ENCODE peak calls at places on chromosomes 2 and 18, in six cellular contexts. One of them, this sample, is unnamed.
A peak's percentile ranks its signal among the peaks of the same experiment; 100 is the strongest.

GRCh38 chr18:74654637-74655036 is 57.0 kb downstream of the ZNF407 start:
- DNase-seq in dorsolateral prefrontal cortex: no peak
- DNase-seq in GM23338: no peak
- DNase-seq in Calu3: no peak
- DNase-seq in heart right ventricle: no peak
- DNase-seq in CD4-positive, alpha-beta T cell: no peak
- DNase-seq in this sample: no peak

GRCh38 chr2:2273421-2273820 is 57.7 kb downstream of the MYT1L start:
- DNase-seq in dorsolateral prefrontal cortex: no peak
- DNase-seq in GM23338: no peak
- DNase-seq in Calu3: no peak
- DNase-seq in heart right ventricle: no peak
- DNase-seq in CD4-positive, alpha-beta T cell: no peak
- DNase-seq in this sample: no peak

GRCh38 chr2:138132108-138132507 is 167.8 kb downstream of the HNMT start:
- DNase-seq in dorsolateral prefrontal cortex: no peak
- DNase-seq in GM23338: no peak
- DNase-seq in Calu3: no peak
- DNase-seq in heart right ventricle: no peak
- DNase-seq in CD4-positive, alpha-beta T cell: no peak
- DNase-seq in this sample: no peak

GRCh38 chr2:9648821-9649220 is 18.0 kb upstream of the YWHAQ start:
- DNase-seq in dorsolateral prefrontal cortex: no peak
- DNase-seq in GM23338: no peak
- DNase-seq in Calu3: no peak
- DNase-seq in heart right ventricle: no peak
- DNase-seq in CD4-positive, alpha-beta T cell: no peak
- DNase-seq in this sample: no peak

GRCh38 chr2:217987391-217987790 is 15.4 kb downstream of the TNS1 start:
- DNase-seq in dorsolateral prefrontal cortex: no peak
- DNase-seq in GM23338: no peak
- DNase-seq in Calu3: no peak
- DNase-seq in heart right ventricle: no peak
- DNase-seq in CD4-positive, alpha-beta T cell: no peak
- DNase-seq in this sample: peak; percentile 30

GRCh38 chr2:219001577-219002394 is 8.6 kb upstream of the CRYBA2 start:
- DNase-seq in dorsolateral prefrontal cortex: no peak
- DNase-seq in GM23338: peak; percentile 66
- DNase-seq in Calu3: peak; percentile 59
- DNase-seq in heart right ventricle: no peak
- DNase-seq in CD4-positive, alpha-beta T cell: no peak
- DNase-seq in this sample: no peak

GRCh38 chr2:8855019-8855418 is 17.6 kb upstream of the KIDINS220 start:
- DNase-seq in dorsolateral prefrontal cortex: no peak
- DNase-seq in GM23338: peak; percentile 44
- DNase-seq in Calu3: no peak
- DNase-seq in heart right ventricle: no peak
- DNase-seq in CD4-positive, alpha-beta T cell: no peak
- DNase-seq in this sample: no peak

GRCh38 chr2:50116096-50116495 is 915.8 kb downstream of the NRXN1 start:
- DNase-seq in dorsolateral prefrontal cortex: no peak
- DNase-seq in GM23338: no peak
- DNase-seq in Calu3: no peak
- DNase-seq in heart right ventricle: no peak
- DNase-seq in CD4-positive, alpha-beta T cell: no peak
- DNase-seq in this sample: no peak

GRCh38 chr2:212672186-212672585 is 133.6 kb upstream of the ERBB4 start:
- DNase-seq in dorsolateral prefrontal cortex: no peak
- DNase-seq in GM23338: no peak
- DNase-seq in Calu3: no peak
- DNase-seq in heart right ventricle: no peak
- DNase-seq in CD4-positive, alpha-beta T cell: no peak
- DNase-seq in this sample: no peak

GRCh38 chr2:176170606-176171005 is 13.5 kb downstream of the HOXD3 start:
- DNase-seq in dorsolateral prefrontal cortex: no peak
- DNase-seq in GM23338: peak; percentile 15
- DNase-seq in Calu3: no peak
- DNase-seq in heart right ventricle: no peak
- DNase-seq in CD4-positive, alpha-beta T cell: no peak
- DNase-seq in this sample: no peak

GRCh38 chr18:67731853-67732252 is 215.3 kb upstream of the DSEL start:
- DNase-seq in dorsolateral prefrontal cortex: no peak
- DNase-seq in GM23338: no peak
- DNase-seq in Calu3: no peak
- DNase-seq in heart right ventricle: no peak
- DNase-seq in CD4-positive, alpha-beta T cell: no peak
- DNase-seq in this sample: no peak

GRCh38 chr2:231028890-231029289 is 8.4 kb upstream of the C2orf72 start:
- DNase-seq in dorsolateral prefrontal cortex: no peak
- DNase-seq in GM23338: no peak
- DNase-seq in Calu3: no peak
- DNase-seq in heart right ventricle: no peak
- DNase-seq in CD4-positive, alpha-beta T cell: no peak
- DNase-seq in this sample: no peak

GRCh38 chr2:157875720-157876065 is 437 bp downstream of the ACVR1 start:
- DNase-seq in dorsolateral prefrontal cortex: no peak
- DNase-seq in GM23338: peak; percentile 63
- DNase-seq in Calu3: peak; percentile 71
- DNase-seq in heart right ventricle: peak; percentile 47
- DNase-seq in CD4-positive, alpha-beta T cell: peak; percentile 65
- DNase-seq in this sample: no peak

GRCh38 chr2:29281585-29281984 is 166.4 kb downstream of the CLIP4 start:
- DNase-seq in dorsolateral prefrontal cortex: peak; percentile 85
- DNase-seq in GM23338: no peak
- DNase-seq in Calu3: peak; percentile 55
- DNase-seq in heart right ventricle: peak; percentile 20
- DNase-seq in CD4-positive, alpha-beta T cell: no peak
- DNase-seq in this sample: no peak

GRCh38 chr2:218992196-218992595 is 1.0 kb downstream of the CRYBA2 start:
- DNase-seq in dorsolateral prefrontal cortex: no peak
- DNase-seq in GM23338: no peak
- DNase-seq in Calu3: no peak
- DNase-seq in heart right ventricle: no peak
- DNase-seq in CD4-positive, alpha-beta T cell: no peak
- DNase-seq in this sample: no peak

GRCh38 chr18:48974304-48975220 is 23.8 kb upstream of the SMAD7 start:
- DNase-seq in dorsolateral prefrontal cortex: no peak
- DNase-seq in GM23338: no peak
- DNase-seq in Calu3: no peak
- DNase-seq in heart right ventricle: peak; percentile 41
- DNase-seq in CD4-positive, alpha-beta T cell: no peak
- DNase-seq in this sample: no peak

GRCh38 chr18:27136208-27136535 is 48.9 kb downstream of the CHST9 start:
- DNase-seq in dorsolateral prefrontal cortex: no peak
- DNase-seq in GM23338: peak; percentile 76
- DNase-seq in Calu3: peak; percentile 86
- DNase-seq in heart right ventricle: no peak
- DNase-seq in CD4-positive, alpha-beta T cell: no peak
- DNase-seq in this sample: no peak

GRCh38 chr2:71531522-71532047 is 78.2 kb downstream of the DYSF start:
- DNase-seq in dorsolateral prefrontal cortex: no peak
- DNase-seq in GM23338: no peak
- DNase-seq in Calu3: peak; percentile 35
- DNase-seq in heart right ventricle: no peak
- DNase-seq in CD4-positive, alpha-beta T cell: no peak
- DNase-seq in this sample: no peak

DNA sequence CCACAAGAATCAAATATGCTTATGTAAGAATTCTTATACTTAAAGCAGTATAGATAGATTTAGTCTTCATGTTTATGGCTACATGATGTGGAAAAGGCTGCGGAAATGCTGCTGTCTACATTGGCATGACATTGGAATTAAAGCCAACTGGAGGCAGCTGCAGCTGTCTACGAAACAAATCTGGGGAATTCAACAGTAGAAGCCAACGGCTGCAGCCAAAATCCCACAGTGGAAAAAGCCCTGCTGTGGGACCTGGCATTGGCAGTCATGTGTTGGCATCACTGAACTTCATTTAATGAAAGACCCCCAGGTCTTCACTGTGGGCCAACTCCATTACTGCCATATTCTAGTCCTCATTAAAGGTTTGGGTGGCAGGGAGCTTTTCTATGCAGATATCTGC is 223.6 kb downstream of the SLC8A1 start:
- DNase-seq in dorsolateral prefrontal cortex: no peak
- DNase-seq in GM23338: no peak
- DNase-seq in Calu3: no peak
- DNase-seq in heart right ventricle: no peak
- DNase-seq in CD4-positive, alpha-beta T cell: no peak
- DNase-seq in this sample: no peak
- TF ChIP-seq CTCF in dorsolateral prefrontal cortex: no peak
- TF ChIP-seq CTCF in GM23338: no peak
- TF ChIP-seq CTCF in Calu3: no peak
- TF ChIP-seq CTCF in heart right ventricle: no peak
- TF ChIP-seq CTCF in CD4-positive, alpha-beta T cell: no peak
- TF ChIP-seq CTCF in this sample: no peak

GRCh38 chr2:192655916-192656315 is 461.2 kb upstream of the TMEFF2 start:
- DNase-seq in dorsolateral prefrontal cortex: no peak
- DNase-seq in GM23338: no peak
- DNase-seq in Calu3: no peak
- DNase-seq in heart right ventricle: no peak
- DNase-seq in CD4-positive, alpha-beta T cell: no peak
- DNase-seq in this sample: no peak
- TF ChIP-seq CTCF in dorsolateral prefrontal cortex: no peak
- TF ChIP-seq CTCF in GM23338: no peak
- TF ChIP-seq CTCF in Calu3: no peak
- TF ChIP-seq CTCF in heart right ventricle: no peak
- TF ChIP-seq CTCF in CD4-positive, alpha-beta T cell: no peak
- TF ChIP-seq CTCF in this sample: no peak

GRCh38 chr2:64654993-64655666 is 1.4 kb upstream of the SERTAD2 start:
- DNase-seq in dorsolateral prefrontal cortex: no peak
- DNase-seq in GM23338: no peak
- DNase-seq in Calu3: peak; percentile 20
- DNase-seq in heart right ventricle: no peak
- DNase-seq in CD4-positive, alpha-beta T cell: no peak
- DNase-seq in this sample: no peak
- TF ChIP-seq CTCF in dorsolateral prefrontal cortex: peak; percentile 20
- TF ChIP-seq CTCF in GM23338: no peak
- TF ChIP-seq CTCF in Calu3: no peak
- TF ChIP-seq CTCF in heart right ventricle: no peak
- TF ChIP-seq CTCF in CD4-positive, alpha-beta T cell: peak; percentile 20
- TF ChIP-seq CTCF in this sample: no peak

DNA sequence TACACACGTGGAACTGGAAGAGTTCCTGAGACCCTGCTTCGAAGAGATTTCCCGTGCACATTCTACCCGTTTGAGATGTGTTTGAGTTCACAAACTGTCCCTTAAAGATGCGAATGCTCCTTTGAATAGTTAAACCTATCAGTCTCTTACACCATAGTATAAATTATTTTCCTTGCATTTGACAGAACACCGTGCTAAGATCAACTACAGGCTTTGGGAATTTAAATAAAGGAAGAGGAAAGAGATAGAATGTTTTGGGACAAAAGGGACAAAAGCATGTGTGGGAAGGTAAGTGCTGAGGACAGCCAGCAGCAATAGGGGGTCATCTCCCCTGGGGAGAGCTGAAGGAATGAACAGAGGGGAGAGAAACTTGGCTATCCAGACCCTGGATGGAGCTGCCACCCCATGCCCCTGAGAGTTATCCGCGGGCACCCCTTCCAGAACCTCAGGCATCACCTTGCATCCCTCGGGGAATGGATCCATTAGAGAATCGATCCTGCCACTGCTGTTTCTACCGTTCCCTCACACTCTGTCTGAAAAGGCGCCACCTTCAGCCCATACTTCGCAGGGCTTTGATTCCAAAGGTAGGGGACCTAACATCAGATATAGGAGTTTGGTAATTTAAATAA is 890 bp upstream of the ADCY3 start:
- DNase-seq in dorsolateral prefrontal cortex: no peak
- DNase-seq in GM23338: peak; percentile 64
- DNase-seq in Calu3: peak; percentile 34
- DNase-seq in heart right ventricle: no peak
- DNase-seq in CD4-positive, alpha-beta T cell: no peak
- DNase-seq in this sample: no peak
- TF ChIP-seq CTCF in dorsolateral prefrontal cortex: no peak
- TF ChIP-seq CTCF in GM23338: peak; percentile 71
- TF ChIP-seq CTCF in Calu3: peak; percentile 22
- TF ChIP-seq CTCF in heart right ventricle: no peak
- TF ChIP-seq CTCF in CD4-positive, alpha-beta T cell: no peak
- TF ChIP-seq CTCF in this sample: no peak

GRCh38 chr2:169897834-169898233 is 70.6 kb downstream of the UBR3 start:
- DNase-seq in dorsolateral prefrontal cortex: no peak
- DNase-seq in GM23338: no peak
- DNase-seq in Calu3: no peak
- DNase-seq in heart right ventricle: no peak
- DNase-seq in CD4-positive, alpha-beta T cell: no peak
- DNase-seq in this sample: no peak

GRCh38 chr2:169892951-169893350 is 65.7 kb downstream of the UBR3 start:
- DNase-seq in dorsolateral prefrontal cortex: no peak
- DNase-seq in GM23338: no peak
- DNase-seq in Calu3: no peak
- DNase-seq in heart right ventricle: no peak
- DNase-seq in CD4-positive, alpha-beta T cell: no peak
- DNase-seq in this sample: no peak

GRCh38 chr2:169891593-169892298 is 64.5 kb downstream of the UBR3 start:
- DNase-seq in dorsolateral prefrontal cortex: no peak
- DNase-seq in GM23338: no peak
- DNase-seq in Calu3: no peak
- DNase-seq in heart right ventricle: no peak
- DNase-seq in CD4-positive, alpha-beta T cell: no peak
- DNase-seq in this sample: no peak

GRCh38 chr2:169900686-169901085 is 73.4 kb downstream of the UBR3 start:
- DNase-seq in dorsolateral prefrontal cortex: no peak
- DNase-seq in GM23338: no peak
- DNase-seq in Calu3: no peak
- DNase-seq in heart right ventricle: no peak
- DNase-seq in CD4-positive, alpha-beta T cell: no peak
- DNase-seq in this sample: no peak

DNA sequence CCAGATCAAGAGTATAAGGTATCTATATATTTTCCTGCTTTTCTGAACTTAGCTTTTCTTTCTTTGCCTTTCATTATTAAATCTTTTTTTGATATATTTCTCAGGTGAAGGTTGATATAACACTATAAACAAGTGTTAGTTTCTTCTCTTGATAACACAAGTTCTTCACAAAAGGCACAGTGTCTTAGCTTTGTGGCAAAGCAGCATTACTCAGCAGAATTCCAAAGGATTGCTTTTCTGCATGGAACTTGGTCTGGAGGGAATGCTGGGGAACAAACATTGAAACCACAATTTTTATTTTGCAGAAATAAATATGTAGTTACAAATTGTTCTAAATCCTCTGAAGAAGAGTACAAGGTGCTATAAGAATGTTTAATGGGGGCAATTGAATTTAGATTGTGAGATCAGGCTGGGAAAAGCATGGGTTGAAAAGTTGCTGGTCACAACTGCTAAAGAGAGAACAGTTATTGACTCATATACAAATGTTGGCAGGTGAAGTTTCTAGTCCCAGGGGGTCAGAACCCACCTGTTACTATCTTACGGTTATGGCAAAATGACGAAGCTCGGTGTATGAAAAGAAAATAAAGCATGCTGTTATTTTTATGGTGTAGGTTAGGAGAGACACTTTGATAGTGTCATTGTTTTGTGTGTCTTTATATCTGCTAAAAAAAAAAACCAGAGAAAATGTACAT is 68.2 kb downstream of the UBR3 start:
- DNase-seq in dorsolateral prefrontal cortex: no peak
- DNase-seq in GM23338: no peak
- DNase-seq in Calu3: no peak
- DNase-seq in heart right ventricle: no peak
- DNase-seq in CD4-positive, alpha-beta T cell: no peak
- DNase-seq in this sample: no peak
- TF ChIP-seq CTCF in dorsolateral prefrontal cortex: no peak
- TF ChIP-seq CTCF in GM23338: no peak
- TF ChIP-seq CTCF in Calu3: no peak
- TF ChIP-seq CTCF in heart right ventricle: no peak
- TF ChIP-seq CTCF in CD4-positive, alpha-beta T cell: no peak
- TF ChIP-seq CTCF in this sample: no peak

This sample was measured in CD14-positive monocyte.